ENCODE peak calls at places on chromosomes 1 and 21, in five cellular contexts. One of them, this sample, is unnamed.

GRCh38 chr1:100441651-100442050 is 89.3 kb downstream of the CDC14A start:
- DNase-seq in right lobe of liver: no peak
- DNase-seq in NB4: no peak
- DNase-seq in body of pancreas: no peak
- DNase-seq in sigmoid colon: no peak
- DNase-seq in this sample: peak; percentile 40

GRCh38 chr1:2298685-2299673 is 70.9 kb downstream of the SKI start:
- DNase-seq in right lobe of liver: no peak
- DNase-seq in NB4: no peak
- DNase-seq in body of pancreas: no peak
- DNase-seq in sigmoid colon: no peak
- DNase-seq in this sample: no peak

GRCh38 chr1:180198186-180198585 is 31.9 kb upstream of the LHX4 start:
- DNase-seq in right lobe of liver: no peak
- DNase-seq in NB4: no peak
- DNase-seq in body of pancreas: no peak
- DNase-seq in sigmoid colon: no peak
- DNase-seq in this sample: no peak

GRCh38 chr1:106502659-106503058 is 553.8 kb upstream of the PRMT6 start:
- DNase-seq in right lobe of liver: no peak
- DNase-seq in NB4: no peak
- DNase-seq in body of pancreas: no peak
- DNase-seq in sigmoid colon: no peak
- DNase-seq in this sample: no peak

GRCh38 chr1:21669287-21670058 is at the start of gene RAP1GAP:
- DNase-seq in right lobe of liver: peak; percentile 88
- DNase-seq in NB4: peak; percentile 58
- DNase-seq in body of pancreas: peak; percentile 79
- DNase-seq in sigmoid colon: peak; percentile 59
- DNase-seq in this sample: no peak

GRCh38 chr1:66533804-66534745 is at the start of gene SGIP1:
- DNase-seq in right lobe of liver: peak; percentile 29
- DNase-seq in NB4: no peak
- DNase-seq in body of pancreas: peak; percentile 37
- DNase-seq in sigmoid colon: peak; percentile 80
- DNase-seq in this sample: peak; percentile 85

GRCh38 chr1:228405979-228406265 is 713 bp downstream of the TRIM11 start:
- DNase-seq in right lobe of liver: no peak
- DNase-seq in NB4: no peak
- DNase-seq in body of pancreas: no peak
- DNase-seq in sigmoid colon: no peak
- DNase-seq in this sample: no peak

GRCh38 chr1:220454155-220454777 is 73.7 kb upstream of the MARK1 start:
- DNase-seq in right lobe of liver: no peak
- DNase-seq in NB4: no peak
- DNase-seq in body of pancreas: no peak
- DNase-seq in sigmoid colon: no peak
- DNase-seq in this sample: no peak

GRCh38 chr1:59730759-59731478 is 83.8 kb upstream of the HOOK1 start:
- DNase-seq in right lobe of liver: peak; percentile 68
- DNase-seq in NB4: peak; percentile 83
- DNase-seq in body of pancreas: peak; percentile 76
- DNase-seq in sigmoid colon: peak; percentile 93
- DNase-seq in this sample: peak; percentile 70

GRCh38 chr1:193070942-193071341 is 11.5 kb downstream of the RO60 start:
- DNase-seq in right lobe of liver: no peak
- DNase-seq in NB4: peak; percentile 79
- DNase-seq in body of pancreas: no peak
- DNase-seq in sigmoid colon: no peak
- DNase-seq in this sample: peak; percentile 29

GRCh38 chr1:117501275-117501674 is 104.6 kb upstream of the TENT5C start:
- DNase-seq in right lobe of liver: no peak
- DNase-seq in NB4: no peak
- DNase-seq in body of pancreas: no peak
- DNase-seq in sigmoid colon: no peak
- DNase-seq in this sample: no peak

GRCh38 chr1:184771190-184771691 is 16.6 kb upstream of the EDEM3 start:
- DNase-seq in right lobe of liver: no peak
- DNase-seq in NB4: no peak
- DNase-seq in body of pancreas: peak; percentile 45
- DNase-seq in sigmoid colon: no peak
- DNase-seq in this sample: no peak

GRCh38 chr21:35102488-35103407 is 53.6 kb upstream of the RUNX1 start:
- DNase-seq in right lobe of liver: peak; percentile 24
- DNase-seq in NB4: peak; percentile 92
- DNase-seq in body of pancreas: no peak
- DNase-seq in sigmoid colon: peak; percentile 78
- DNase-seq in this sample: no peak

GRCh38 chr21:34801519-34802132 is 132.8 kb downstream of the CLIC6 start:
- DNase-seq in right lobe of liver: no peak
- DNase-seq in NB4: peak; percentile 33
- DNase-seq in body of pancreas: no peak
- DNase-seq in sigmoid colon: no peak
- DNase-seq in this sample: peak; percentile 38

GRCh38 chr1:216898801-216899200 is 175.6 kb upstream of the ESRRG start:
- DNase-seq in right lobe of liver: no peak
- DNase-seq in NB4: no peak
- DNase-seq in body of pancreas: no peak
- DNase-seq in sigmoid colon: no peak
- DNase-seq in this sample: no peak

GRCh38 chr21:46431884-46432488 is 26.7 kb upstream of the DIP2A start:
- DNase-seq in right lobe of liver: no peak
- DNase-seq in NB4: no peak
- DNase-seq in body of pancreas: no peak
- DNase-seq in sigmoid colon: no peak
- DNase-seq in this sample: no peak

GRCh38 chr1:93608188-93609109 is 73.2 kb downstream of the BCAR3 start:
- DNase-seq in right lobe of liver: no peak
- DNase-seq in NB4: no peak
- DNase-seq in body of pancreas: no peak
- DNase-seq in sigmoid colon: peak; percentile 54
- DNase-seq in this sample: no peak

GRCh38 chr21:37088196-37088595 is 15.1 kb downstream of the TTC3 start:
- DNase-seq in right lobe of liver: no peak
- DNase-seq in NB4: no peak
- DNase-seq in body of pancreas: no peak
- DNase-seq in sigmoid colon: no peak
- DNase-seq in this sample: no peak

GRCh38 chr1:91537281-91538069 is 36.8 kb downstream of the CDC7 start:
- DNase-seq in right lobe of liver: no peak
- DNase-seq in NB4: no peak
- DNase-seq in body of pancreas: no peak
- DNase-seq in sigmoid colon: peak; percentile 74
- DNase-seq in this sample: no peak

GRCh38 chr1:14135070-14135469 is 435.1 kb downstream of the PRDM2 start:
- DNase-seq in right lobe of liver: no peak
- DNase-seq in NB4: no peak
- DNase-seq in body of pancreas: no peak
- DNase-seq in sigmoid colon: no peak
- DNase-seq in this sample: no peak

GRCh38 chr1:108050911-108051624 is 86.1 kb upstream of the VAV3 start:
- DNase-seq in right lobe of liver: no peak
- DNase-seq in NB4: no peak
- DNase-seq in body of pancreas: no peak
- DNase-seq in sigmoid colon: no peak
- DNase-seq in this sample: no peak

GRCh38 chr1:160755864-160756616 is 17.0 kb downstream of the SLAMF7 start:
- DNase-seq in right lobe of liver: no peak
- DNase-seq in NB4: no peak
- DNase-seq in body of pancreas: no peak
- DNase-seq in sigmoid colon: no peak
- DNase-seq in this sample: no peak

GRCh38 chr1:160437432-160438319 is 37.3 kb downstream of the VANGL2 start:
- DNase-seq in right lobe of liver: no peak
- DNase-seq in NB4: no peak
- DNase-seq in body of pancreas: no peak
- DNase-seq in sigmoid colon: no peak
- DNase-seq in this sample: no peak

GRCh38 chr1:112335351-112335750 is 60.7 kb upstream of the CTTNBP2NL start:
- DNase-seq in right lobe of liver: no peak
- DNase-seq in NB4: no peak
- DNase-seq in body of pancreas: no peak
- DNase-seq in sigmoid colon: no peak
- DNase-seq in this sample: no peak

GRCh38 chr1:96596226-96596625 is 125.4 kb upstream of the PTBP2 start:
- DNase-seq in right lobe of liver: peak; percentile 34
- DNase-seq in NB4: peak; percentile 66
- DNase-seq in body of pancreas: no peak
- DNase-seq in sigmoid colon: no peak
- DNase-seq in this sample: peak; percentile 32

GRCh38 chr1:208045410-208046252 is 134.7 kb upstream of the CD34 start:
- DNase-seq in right lobe of liver: no peak
- DNase-seq in NB4: no peak
- DNase-seq in body of pancreas: peak; percentile 63
- DNase-seq in sigmoid colon: no peak
- DNase-seq in this sample: no peak

GRCh38 chr1:168958562-168959289 is 147.8 kb upstream of the ATP1B1 start:
- DNase-seq in right lobe of liver: no peak
- DNase-seq in NB4: no peak
- DNase-seq in body of pancreas: no peak
- DNase-seq in sigmoid colon: no peak
- DNase-seq in this sample: no peak

GRCh38 chr1:49824261-49824660 is 199.5 kb downstream of the AGBL4 start:
- DNase-seq in right lobe of liver: no peak
- DNase-seq in NB4: no peak
- DNase-seq in body of pancreas: no peak
- DNase-seq in sigmoid colon: no peak
- DNase-seq in this sample: no peak

GRCh38 chr1:173126421-173126820 is 75.7 kb upstream of the TNFSF18 start:
- DNase-seq in right lobe of liver: no peak
- DNase-seq in NB4: no peak
- DNase-seq in body of pancreas: no peak
- DNase-seq in sigmoid colon: no peak
- DNase-seq in this sample: no peak
- TF ChIP-seq POLR2A in right lobe of liver: no peak
- TF ChIP-seq POLR2A in NB4: no peak
- TF ChIP-seq POLR2A in body of pancreas: no peak
- TF ChIP-seq POLR2A in sigmoid colon: no peak
- TF ChIP-seq POLR2A in this sample: no peak

DNA sequence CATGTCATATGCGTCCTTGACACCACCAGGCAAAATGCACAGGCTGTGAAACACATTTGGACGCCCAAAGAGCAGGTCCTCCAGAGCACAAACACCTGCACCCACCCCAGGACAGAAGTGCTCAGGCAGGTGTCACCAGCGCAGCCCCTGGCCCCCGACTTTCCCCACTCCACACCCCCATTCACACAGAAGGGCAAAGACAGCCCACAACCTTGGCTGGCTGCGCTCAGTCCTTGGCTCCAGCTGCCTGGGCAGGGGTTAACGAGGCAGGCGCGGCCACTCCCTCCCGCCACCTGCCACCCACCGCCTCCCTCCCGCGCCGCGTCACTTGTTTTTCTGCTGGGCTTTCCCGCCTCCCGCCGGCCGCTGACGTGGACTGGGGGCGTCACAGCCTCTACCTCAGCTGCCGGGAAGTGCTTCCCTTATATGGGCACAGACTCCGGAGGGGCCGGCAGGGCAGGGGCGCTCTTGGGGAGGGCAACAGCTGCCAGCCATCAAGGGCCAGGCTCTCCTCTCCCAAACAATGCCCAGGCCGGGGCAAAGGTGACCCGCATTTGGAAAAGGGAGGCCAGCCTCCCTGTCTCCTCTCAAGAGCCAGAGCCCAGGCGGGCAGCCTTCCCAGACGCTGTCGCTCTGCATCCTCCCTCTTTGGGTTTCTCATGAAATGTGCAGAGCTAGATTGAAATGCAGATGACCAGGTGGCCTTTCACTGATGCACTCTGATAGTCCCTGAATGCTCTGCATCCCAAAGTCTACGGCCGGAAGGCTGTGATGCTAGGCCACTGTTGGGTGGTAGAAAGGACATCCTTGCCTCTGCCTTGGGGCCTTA is 14.8 kb upstream of the BTG2 start:
- DNase-seq in right lobe of liver: peak; percentile 94
- DNase-seq in NB4: peak; percentile 84
- DNase-seq in body of pancreas: peak; percentile 98
- DNase-seq in sigmoid colon: peak; percentile 99
- DNase-seq in this sample: peak; percentile 72
- TF ChIP-seq POLR2A in right lobe of liver: peak; percentile 55
- TF ChIP-seq POLR2A in NB4: no peak
- TF ChIP-seq POLR2A in body of pancreas: peak; percentile 97
- TF ChIP-seq POLR2A in sigmoid colon: peak; percentile 64
- TF ChIP-seq POLR2A in this sample: peak; percentile 8

DNA sequence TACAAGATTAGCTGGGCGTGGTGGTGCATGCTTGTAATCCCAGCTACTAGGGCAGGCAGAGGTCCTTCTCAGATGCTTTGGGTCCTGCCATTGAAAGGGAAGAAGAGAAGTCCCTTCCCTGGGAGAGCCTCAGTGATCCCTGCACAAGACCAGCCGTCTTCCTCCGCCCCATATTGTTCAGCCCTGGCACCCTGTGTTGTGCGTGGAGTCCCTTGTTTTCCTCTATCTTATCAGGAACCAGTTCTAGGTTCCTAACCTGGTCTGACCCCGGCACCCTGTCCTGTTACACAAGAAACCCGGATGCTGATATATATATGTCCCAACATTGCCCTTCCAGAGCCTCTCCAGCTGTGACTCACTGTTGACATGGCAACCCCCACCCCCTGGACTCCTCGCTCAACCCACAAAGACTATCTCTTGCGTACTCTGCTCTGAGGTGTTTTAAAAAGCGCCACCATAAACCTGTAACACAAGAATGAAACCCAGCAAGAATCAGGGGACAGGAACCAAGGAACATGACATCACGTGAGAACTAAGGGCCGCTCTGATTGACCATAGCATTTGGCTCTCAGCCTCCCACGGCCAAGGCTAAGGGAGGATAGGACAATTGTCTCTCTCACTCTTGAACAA is 4.8 kb downstream of the MX2 start:
- DNase-seq in right lobe of liver: peak; percentile 65
- DNase-seq in NB4: peak; percentile 97
- DNase-seq in body of pancreas: peak; percentile 75
- DNase-seq in sigmoid colon: peak; percentile 71
- DNase-seq in this sample: no peak
- TF ChIP-seq POLR2A in right lobe of liver: no peak
- TF ChIP-seq POLR2A in NB4: peak; percentile 16
- TF ChIP-seq POLR2A in body of pancreas: no peak
- TF ChIP-seq POLR2A in sigmoid colon: no peak
- TF ChIP-seq POLR2A in this sample: no peak

DNA sequence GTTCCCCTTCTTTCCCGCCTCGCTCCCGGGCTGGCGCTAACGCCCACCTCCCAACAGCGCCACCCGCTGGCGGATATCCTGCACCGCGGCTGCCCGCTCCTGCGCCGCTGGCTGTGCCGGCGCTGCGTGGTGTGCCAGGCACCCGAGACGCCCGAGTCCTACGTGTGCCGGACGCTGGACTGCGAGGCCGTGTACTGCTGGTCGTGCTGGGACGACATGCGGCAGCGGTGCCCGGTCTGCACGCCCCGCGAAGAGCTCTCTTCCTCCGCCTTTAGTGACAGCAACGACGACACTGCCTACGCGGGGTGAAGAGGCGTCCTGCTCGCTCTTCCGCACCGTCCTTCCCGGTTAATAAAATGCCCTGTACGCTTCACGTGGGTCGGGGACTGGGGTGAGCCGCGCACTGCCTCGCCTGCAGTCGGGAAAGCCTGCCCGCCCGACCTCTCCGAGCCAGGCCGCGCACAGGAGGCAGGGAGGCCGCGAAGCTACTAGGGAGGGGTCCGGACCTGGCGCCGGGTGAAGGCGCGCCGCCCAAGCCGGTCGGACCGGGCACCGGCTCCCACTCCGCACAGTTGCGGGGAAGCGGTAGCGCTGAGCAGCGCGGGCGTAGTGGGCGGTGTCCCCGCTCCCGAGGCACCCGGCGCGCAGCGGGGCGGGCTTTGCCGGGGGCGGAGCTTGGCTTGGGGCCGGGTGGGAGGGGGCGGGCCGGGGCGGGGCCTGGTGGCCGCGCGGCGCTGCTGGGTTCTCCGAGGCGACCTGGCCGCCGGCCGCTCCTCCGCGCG is at the start of gene ADAM15:
- DNase-seq in right lobe of liver: peak; percentile 91
- DNase-seq in NB4: peak; percentile 89
- DNase-seq in body of pancreas: peak; percentile 83
- DNase-seq in sigmoid colon: peak; percentile 93
- DNase-seq in this sample: peak; percentile 84
- TF ChIP-seq POLR2A in right lobe of liver: peak; percentile 55
- TF ChIP-seq POLR2A in NB4: peak; percentile 78
- TF ChIP-seq POLR2A in body of pancreas: peak; percentile 40
- TF ChIP-seq POLR2A in sigmoid colon: no peak
- TF ChIP-seq POLR2A in this sample: peak; percentile 46

This sample was measured in erythroblast.